ENCODE peak calls at places on chromosomes 3 and 15, in four cellular contexts. B, J, O and U are unnamed samples.

GRCh38 chr15:39261397-39261796 is 319.5 kb upstream of the THBS1 start:
- DNase-seq in O (no peak), B (no peak), J (no peak), U (no peak)

GRCh38 chr3:194740859-194741486 is 55.3 kb downstream of the FAM43A start:
- DNase-seq in J (no peak), O (peak; percentile 64), B (no peak), U (no peak)

GRCh38 chr15:94934440-94934839 is 703.1 kb downstream of the MCTP2 start:
- DNase-seq in B (no peak), O (no peak), J (no peak), U (no peak)

GRCh38 chr3:39474126-39474515 is 6.6 kb downstream of the MOBP start:
- DNase-seq in O (no peak), B (no peak), J (no peak), U (no peak)

GRCh38 chr3:21839592-21839991 is 88.6 kb upstream of the ZNF385D start:
- DNase-seq in B (peak; percentile 52), O (no peak), J (no peak), U (peak; percentile 54)

GRCh38 chr15:84752195-84752594 is 3.8 kb downstream of the ZNF592 start:
- DNase-seq in J (no peak), B (no peak), O (peak; percentile 63), U (no peak)

GRCh38 chr15:32861741-32862140 is 143.9 kb downstream of the GREM1 start:
- DNase-seq in O (no peak), J (no peak), B (peak; percentile 56), U (no peak)

GRCh38 chr15:66879968-66880367 is 177.9 kb downstream of the SMAD6 start:
- DNase-seq in J (no peak), B (peak; percentile 26), O (no peak), U (no peak)

GRCh38 chr3:63030666-63031065 is 155.4 kb upstream of the CADPS start:
- DNase-seq in J (no peak), O (no peak), B (no peak), U (no peak)

GRCh38 chr15:74608776-74609175 is 6.9 kb upstream of the CLK3 start:
- DNase-seq in B (no peak), J (no peak), O (no peak), U (no peak)

GRCh38 chr15:28918141-28918983 is 32.6 kb downstream of the APBA2 start:
- DNase-seq in O (peak; percentile 20), J (no peak), B (peak; percentile 89), U (peak; percentile 50)

GRCh38 chr15:72534522-72534921 is 60.4 kb downstream of the ARIH1 start:
- DNase-seq in O (no peak), J (no peak), B (no peak), U (no peak)

GRCh38 chr3:47003461-47004368 is 24.2 kb downstream of the NBEAL2 start:
- DNase-seq in O (no peak), J (no peak), B (no peak), U (no peak)

GRCh38 chr3:129050556-129051295 is 9.9 kb upstream of the GP9 start:
- DNase-seq in O (no peak), B (no peak), J (no peak), U (no peak)

GRCh38 chr15:65312400-65312916 is 8.0 kb downstream of the RNU5B-1 start:
- DNase-seq in J (no peak), B (no peak), O (peak; percentile 73), U (peak; percentile 37)

GRCh38 chr15:62886431-62887071 is 156.0 kb upstream of the TPM1 start:
- DNase-seq in O (peak; percentile 97), B (peak; percentile 63), J (no peak), U (no peak)

GRCh38 chr15:83838763-83839162 is 184.8 kb downstream of the ADAMTSL3 start:
- DNase-seq in J (no peak), B (no peak), O (no peak), U (no peak)

GRCh38 chr3:86923071-86923476 is 67.9 kb downstream of the VGLL3 start:
- DNase-seq in B (no peak), J (no peak), O (no peak), U (no peak)

GRCh38 chr3:58041182-58041825 is 33.1 kb downstream of the FLNB start:
- DNase-seq in O (peak; percentile 56), B (no peak), J (no peak), U (no peak)

GRCh38 chr3:108292905-108293328 is 3.4 kb upstream of the HHLA2 start:
- DNase-seq in B (no peak), O (no peak), J (peak; percentile 69), U (no peak)

GRCh38 chr3:52213005-52213404 is 12.4 kb downstream of the TLR9 start:
- DNase-seq in B (no peak), O (no peak), J (no peak), U (no peak)

GRCh38 chr3:156321934-156322333 is 201.6 kb downstream of the KCNAB1 start:
- DNase-seq in O (no peak), B (no peak), J (no peak), U (no peak)

DNA sequence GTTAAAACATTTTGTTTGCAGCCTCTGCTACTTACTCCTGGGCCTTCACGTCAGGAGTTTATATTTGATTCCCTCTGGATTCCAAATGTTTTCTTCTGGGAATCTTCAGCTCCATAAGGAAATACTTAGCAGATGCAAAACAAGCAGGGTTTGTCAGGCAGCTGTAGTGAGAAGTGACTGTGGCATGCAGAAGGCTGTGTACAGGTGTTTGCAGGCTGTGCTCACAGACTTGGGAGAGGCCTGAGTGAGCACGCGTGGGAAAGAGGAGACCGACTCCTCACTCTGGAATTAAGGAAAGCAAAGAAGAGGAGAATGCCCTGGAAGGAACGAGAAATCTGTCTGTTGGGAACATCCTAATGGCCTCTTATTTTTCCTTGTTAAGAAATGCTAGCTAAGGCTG is 82.4 kb downstream of the TGFBR2 start:
- DNase-seq in B (no peak), O (no peak), J (no peak), U (no peak)
- TF ChIP-seq CBX5 in B (no peak), O (no peak), J (no peak), U (no peak)

GRCh38 chr3:18716101-18716500 is 291.0 kb upstream of the SATB1 start:
- DNase-seq in O (no peak), B (no peak), J (no peak), U (no peak)
- TF ChIP-seq CBX5 in O (no peak), B (no peak), J (no peak), U (no peak)

GRCh38 chr3:174810256-174810655 is 48.9 kb upstream of the NAALADL2 start:
- DNase-seq in J (no peak), O (no peak), B (no peak), U (no peak)
- TF ChIP-seq CBX5 in J (no peak), O (no peak), B (no peak), U (no peak)

GRCh38 chr3:9111349-9112265 is 137.8 kb downstream of the SRGAP3 start:
- DNase-seq in J (no peak), B (peak; percentile 95), O (no peak), U (peak; percentile 68)
- TF ChIP-seq CBX5 in J (no peak), B (no peak), O (no peak), U (no peak)

DNA sequence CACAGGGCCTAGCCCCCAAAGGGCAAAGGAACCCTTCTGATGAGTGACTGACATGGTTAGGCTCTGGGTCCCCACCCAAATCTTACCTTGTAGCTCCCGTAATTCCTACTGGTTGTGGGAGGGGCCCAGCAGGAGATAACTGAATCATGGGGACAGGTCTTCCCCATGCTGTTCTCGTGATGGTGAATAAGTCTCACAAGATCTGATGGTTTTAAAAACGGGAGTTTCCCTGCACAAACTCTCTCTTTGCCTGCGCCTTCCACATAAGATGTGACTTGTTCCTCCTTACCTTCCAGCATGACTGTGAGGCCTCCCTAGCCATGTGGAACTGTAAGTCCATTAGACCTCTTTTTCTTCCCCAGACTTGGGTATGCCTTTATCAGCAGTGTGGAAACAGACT is 16.9 kb downstream of the TKT start:
- DNase-seq in J (no peak), O (no peak), B (no peak), U (no peak)
- TF ChIP-seq CBX5 in J (no peak), O (no peak), B (no peak), U (no peak)